ENCODE peak calls at places on chromosomes 12 and 14, in four cellular contexts. A is transverse colon, K is upper lobe of left lung, L is HCT116. P is an unnamed sample.

GRCh38 chr12:45302621-45303020 is 86.7 kb downstream of the ANO6 start:
- DNase-seq in A (no peak), K (no peak), L (no peak), P (no peak)

GRCh38 chr14:35821546-35822411 is 4.4 kb upstream of the BRMS1L start:
- DNase-seq in A (no peak), K (no peak), L (peak; percentile 53), P (no peak)

GRCh38 chr12:65567820-65568219 is 256.5 kb upstream of the HMGA2 start:
- DNase-seq in A (no peak), K (no peak), L (no peak), P (no peak)

GRCh38 chr14:76937181-76938091 is 91.1 kb downstream of the IRF2BPL start:
- DNase-seq in A (peak; percentile 30), K (no peak), L (no peak), P (no peak)

GRCh38 chr14:69484444-69485113 is at the start of gene PLEKHD1:
- DNase-seq in A (no peak), K (peak; percentile 89), L (peak; percentile 18), P (no peak)

GRCh38 chr14:89973234-89973823 is 17.6 kb downstream of the TDP1 start:
- DNase-seq in A (peak; percentile 55), K (no peak), L (peak; percentile 35), P (no peak)

GRCh38 chr14:49928010-49928409 is 35.1 kb downstream of the ARF6 start:
- DNase-seq in A (no peak), K (no peak), L (no peak), P (no peak)

GRCh38 chr12:386651-387050 is 2.5 kb downstream of the KDM5A start:
- DNase-seq in A (no peak), K (no peak), L (no peak), P (no peak)

GRCh38 chr12:15336772-15337553 is 14.7 kb downstream of the PTPRO start:
- DNase-seq in A (no peak), K (no peak), L (no peak), P (no peak)

GRCh38 chr14:71438684-71439083 is 493.5 kb upstream of the RGS6 start:
- DNase-seq in A (no peak), K (no peak), L (no peak), P (no peak)
- H3K4me3 ChIP-seq in A (no peak overlapping the region), K (no peak overlapping the region), L (no peak overlapping the region), P (no peak overlapping the region)

GRCh38 chr12:51270067-51270846 is at the start of gene SMAGP:
- DNase-seq in A (peak; percentile 89), K (peak; percentile 95), L (no peak), P (no peak)
- TF ChIP-seq POLR2A in A (peak; percentile 73), K (no peak), L (peak; percentile 25), P (no peak)

GRCh38 chr12:34301251-34302130 is 279.2 kb downstream of the ALG10 start:
- DNase-seq in A (no peak), K (peak; percentile 22), L (no peak), P (no peak)

GRCh38 chr12:34302131-34302885 is 280.0 kb downstream of the ALG10 start:
- DNase-seq in A (no peak), K (peak; percentile 36), L (no peak), P (no peak)

GRCh38 chr12:34299802-34300193 is 277.5 kb downstream of the ALG10 start:
- DNase-seq in A (no peak), K (no peak), L (no peak), P (no peak)

GRCh38 chr12:34298971-34299801 is 276.9 kb downstream of the ALG10 start:
- DNase-seq in A (no peak), K (no peak), L (no peak), P (no peak)

GRCh38 chr12:34300376-34301250 is 278.3 kb downstream of the ALG10 start:
- DNase-seq in A (no peak), K (peak; percentile 55), L (no peak), P (no peak)
- H3K9me3 ChIP-seq in A (peaks cover 6% of the 10 kb centered on the region), K (no peaks in the 10 kb centered on the region), L (no peaks in the 10 kb centered on the region), P (no peaks in the 10 kb centered on the region)

GRCh38 chr12:6867407-6868210 is at the start of gene TPI1:
- DNase-seq in A (peak; percentile 90), K (peak; percentile 96), L (no peak), P (no peak)

GRCh38 chr12:6863586-6864321 is 3.6 kb upstream of the TPI1 start:
- DNase-seq in A (no peak), K (no peak), L (no peak), P (no peak)

GRCh38 chr12:6868211-6869048 is 1.1 kb downstream of the TPI1 start:
- DNase-seq in A (no peak), K (no peak), L (no peak), P (no peak)

GRCh38 chr12:6866920-6867406 is 368 bp upstream of the TPI1 start:
- DNase-seq in A (no peak), K (peak; percentile 77), L (no peak), P (no peak)

DNA sequence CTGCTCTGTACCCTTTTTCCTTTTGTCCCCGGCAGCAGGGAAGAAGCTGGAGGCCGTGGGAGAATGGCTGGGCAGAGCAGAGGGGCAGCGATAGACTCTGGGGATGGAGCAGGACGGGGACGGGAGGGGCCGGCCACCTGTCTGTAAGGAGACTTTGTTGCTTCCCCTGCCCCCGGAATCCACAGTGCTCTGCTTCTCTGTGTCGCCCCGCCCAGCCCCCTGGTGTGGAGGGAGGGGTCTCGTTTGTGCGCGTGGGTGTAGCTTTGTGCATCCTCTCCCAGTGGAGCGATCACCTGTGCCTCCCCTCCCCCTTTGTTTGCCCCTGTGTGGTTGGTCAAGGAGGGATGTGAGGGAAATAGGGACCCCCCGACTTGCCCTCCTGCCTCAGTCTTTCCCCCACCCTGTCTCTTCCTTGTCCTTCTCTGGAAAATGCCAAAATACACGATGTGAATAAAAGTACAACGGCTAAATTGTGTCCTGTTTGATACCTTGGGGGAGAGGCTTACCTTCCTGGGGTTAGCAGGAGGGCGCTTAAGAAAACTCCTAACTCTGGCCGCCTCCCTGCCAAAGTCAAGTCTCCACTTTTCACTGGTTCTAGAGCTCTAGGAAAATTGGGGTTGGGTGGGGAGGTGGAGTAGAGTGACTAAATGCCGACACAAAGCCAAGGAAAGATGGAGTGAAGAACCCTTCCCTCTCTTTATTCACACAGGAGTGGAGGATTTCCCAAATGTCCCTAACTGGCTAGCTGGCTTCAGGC is 990 bp upstream of the TPI1 start:
- DNase-seq in A (no peak), K (peak; percentile 62), L (no peak), P (no peak)
- H3K4me3 ChIP-seq in A (no peak overlapping the region), K (no peak overlapping the region), L (peak overlapping the region; percentile 99), P (peak overlapping the region; percentile 92)

GRCh38 chr12:25054783-25055144 is 105.9 kb upstream of the BCAT1 start:
- DNase-seq in A (no peak), K (no peak), L (no peak), P (no peak)
- TF ChIP-seq POLR2A in A (no peak), K (no peak), L (no peak), P (no peak)

DNA sequence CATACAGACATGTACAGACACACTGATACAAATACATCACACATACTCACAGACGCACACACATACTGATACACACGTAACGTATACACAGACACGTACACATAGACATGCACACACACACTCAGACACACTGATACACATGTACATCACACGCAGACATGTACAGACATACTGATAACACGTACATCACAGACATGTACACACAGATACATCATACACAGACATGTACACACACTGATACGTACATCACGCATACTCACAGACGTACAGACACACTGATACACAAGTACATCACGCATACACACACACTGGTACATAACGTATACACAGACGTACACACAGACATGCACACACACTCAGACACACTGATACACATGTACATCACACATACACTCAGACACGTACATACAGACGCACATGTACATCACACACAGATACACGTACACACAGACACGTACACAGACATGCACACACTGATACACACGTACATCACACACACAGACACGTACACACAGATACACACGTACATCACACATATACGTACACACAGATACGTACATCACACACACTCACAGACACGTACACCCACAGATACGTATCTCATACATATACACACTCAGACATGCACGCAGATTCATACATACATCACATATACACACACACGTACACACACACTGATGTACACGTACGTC is 5.1 kb downstream of the ZNF605 start:
- DNase-seq in A (no peak), K (no peak), L (no peak), P (no peak)
- H3K9me3 ChIP-seq in A (peaks cover 52% of the 10 kb centered on the region), K (peaks cover 26% of the 10 kb centered on the region), L (peaks cover 20% of the 10 kb centered on the region), P (peaks cover 62% of the 10 kb centered on the region)

GRCh38 chr12:96501139-96501741 is 11.9 kb downstream of the CFAP54 start:
- DNase-seq in A (peak; percentile 56), K (no peak), L (peak; percentile 70), P (no peak)
- H3K4me3 ChIP-seq in A (no peak overlapping the region), K (no peak overlapping the region), L (no peak overlapping the region), P (no peak overlapping the region)

P was measured in vagina.